ENCODE peak calls at places on chromosomes 16 and 17, in ten cellular contexts. U is mesendoderm; T is CD8-positive, alpha-beta memory T cell; Q is AG04450; I is psoas muscle; S is IMR-90; N is HCT116; K is small intestine; E is esophagus squamous epithelium; V is PC-3. D is an unnamed sample. For H3K27me3, the result is how much of the 10 kb centered on the place peaks cover.

GRCh38 chr17:3723556-3724372 is at the start of gene HASPIN:
- DNase-seq in U (peak), N (peak), Q (peak), T (peak), E (no peak), S (peak), I (peak), K (peak), V (peak), D (peak)

GRCh38 chr16:57289391-57290257 is 5.2 kb upstream of the PLLP start:
- DNase-seq in U (no peak), V (no peak), E (no peak), Q (no peak), T (no peak), I (no peak), S (no peak), N (no peak), K (no peak), D (no peak)

GRCh38 chr17:65121368-65121767 is 15.8 kb upstream of the RGS9 start:
- DNase-seq in K (peak), V (no peak), I (no peak), U (no peak), E (no peak), N (no peak), T (no peak), S (no peak), Q (no peak), D (no peak)

GRCh38 chr16:81996664-81997529 is 14.4 kb downstream of the SDR42E1 start:
- DNase-seq in Q (no peak), I (no peak), N (peak), T (no peak), S (peak), U (peak), K (peak), V (peak), E (no peak), D (peak)

GRCh38 chr16:27365142-27366089 is 36.6 kb upstream of the IL21R start:
- DNase-seq in E (no peak), T (no peak), Q (peak), N (peak), U (peak), I (no peak), K (no peak), S (peak), V (peak), D (peak)

GRCh38 chr16:30490210-30490609 is 17.7 kb downstream of the ITGAL start:
- DNase-seq in N (no peak), Q (no peak), E (no peak), I (no peak), S (no peak), V (no peak), T (no peak), K (no peak), U (no peak), D (peak)

GRCh38 chr17:58385359-58385899 is 31.9 kb downstream of the RNF43 start:
- DNase-seq in S (no peak), V (no peak), E (no peak), U (no peak), N (no peak), Q (no peak), K (no peak), I (no peak), T (no peak), D (no peak)

GRCh38 chr16:12089492-12090161 is 113.1 kb downstream of the SNX29 start:
- DNase-seq in V (no peak), N (peak), Q (peak), T (no peak), E (no peak), S (peak), U (peak), K (peak), I (no peak), D (peak)

GRCh38 chr17:10292057-10292931 is 80.5 kb downstream of the MYH13 start:
- DNase-seq in E (no peak), U (peak), K (no peak), V (peak), S (peak), Q (no peak), N (peak), T (no peak), I (peak), D (peak)

DNA sequence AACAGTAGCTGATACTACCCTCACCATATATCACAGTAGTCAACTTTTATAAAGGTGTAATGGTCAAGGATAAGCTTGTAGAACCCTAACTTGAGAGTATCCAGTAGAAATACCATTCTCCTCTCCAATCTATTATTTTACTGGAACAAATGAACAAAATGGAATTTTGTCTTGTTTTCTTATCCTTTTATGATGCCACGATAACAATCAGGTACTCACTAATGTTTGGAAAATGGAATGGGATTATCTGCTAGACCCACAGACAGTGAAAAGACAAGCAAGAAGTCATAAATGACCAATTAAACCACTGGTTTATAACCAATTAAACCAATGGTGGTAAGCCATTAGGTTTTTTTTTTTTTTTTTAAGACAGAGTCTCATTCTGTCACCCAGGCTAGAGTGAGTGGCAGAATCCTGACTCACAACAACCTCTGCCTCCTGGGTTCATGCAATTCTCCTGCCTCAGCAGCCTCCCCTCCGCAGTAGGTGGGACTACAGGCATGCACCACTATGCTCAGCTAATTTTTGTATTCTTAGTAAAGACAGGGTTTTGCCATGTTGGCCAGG is 10.4 kb downstream of the GPATCH8 start:
- DNase-seq in U (no peak), Q (no peak), S (no peak), E (no peak), T (no peak), K (no peak), I (no peak), V (no peak), N (no peak), D (no peak)
- H3K4me3 ChIP-seq in U (no peak), Q (no peak), S (no peak), E (no peak), T (no peak), K (no peak), I (no peak), V (no peak), N (no peak), D (no peak)

GRCh38 chr16:86498155-86498651 is 12.1 kb upstream of the FOXF1 start:
- DNase-seq in S (peak), T (no peak), K (no peak), Q (no peak), I (no peak), N (no peak), E (no peak), V (no peak), U (peak), D (no peak)
- H3K27me3 ChIP-seq in S (under half), T (under half), K (under half), Q (under half), I (half or more), N (under half), E (under half), V (half or more), U (half or more), D (half or more)

GRCh38 chr17:80539022-80539421 is 5.6 kb upstream of the RPTOR start:
- DNase-seq in Q (no peak), E (no peak), I (no peak), S (no peak), K (no peak), U (peak), T (no peak), V (no peak), N (no peak), D (no peak)
- H3K4me3 ChIP-seq in Q (no peak), E (no peak), I (no peak), S (no peak), K (no peak), U (no peak), T (no peak), V (no peak), N (no peak), D (no peak)

GRCh38 chr16:86510465-86511261 is at the start of gene FOXF1:
- DNase-seq in K (no peak), T (no peak), S (peak), I (peak), E (no peak), V (no peak), N (no peak), U (peak), Q (peak), D (no peak)
- H3K27me3 ChIP-seq in K (under half), T (under half), S (under half), I (half or more), E (under half), V (half or more), N (under half), U (half or more), Q (under half), D (half or more)

GRCh38 chr16:193441-193840 is 13.2 kb downstream of the HBQ1 start:
- DNase-seq in K (no peak), V (no peak), I (no peak), T (no peak), E (no peak), N (no peak), U (no peak), S (no peak), Q (no peak), D (no peak)
- H3K4me3 ChIP-seq in K (no peak), V (no peak), I (no peak), T (no peak), E (no peak), N (no peak), U (no peak), S (no peak), Q (no peak), D (no peak)

DNA sequence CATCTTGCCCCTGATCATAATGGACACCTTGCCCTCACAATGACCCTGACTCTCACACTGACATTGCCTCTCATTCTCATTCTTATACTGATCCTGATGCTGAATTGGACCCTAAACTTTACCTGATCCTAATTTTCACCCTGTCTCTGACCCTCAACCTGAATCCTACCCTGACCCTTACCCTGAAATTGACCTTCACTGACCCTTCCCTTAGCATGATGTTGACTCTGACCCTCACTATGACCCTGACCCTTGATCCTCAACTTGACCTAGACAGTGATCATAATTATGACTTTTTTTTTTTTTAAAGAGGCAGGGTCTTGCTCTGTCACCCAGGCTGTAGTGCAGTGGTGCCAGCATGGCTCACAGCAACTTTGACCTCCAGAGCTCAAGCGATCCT is 3.4 kb downstream of the AHSP start:
- DNase-seq in E (no peak), S (no peak), T (no peak), Q (no peak), U (no peak), K (no peak), I (no peak), N (no peak), V (no peak), D (no peak)
- H3K27me3 ChIP-seq in E (under half), S (under half), T (under half), Q (under half), U (under half), K (under half), I (half or more), N (under half), V (under half), D (under half)

DNA sequence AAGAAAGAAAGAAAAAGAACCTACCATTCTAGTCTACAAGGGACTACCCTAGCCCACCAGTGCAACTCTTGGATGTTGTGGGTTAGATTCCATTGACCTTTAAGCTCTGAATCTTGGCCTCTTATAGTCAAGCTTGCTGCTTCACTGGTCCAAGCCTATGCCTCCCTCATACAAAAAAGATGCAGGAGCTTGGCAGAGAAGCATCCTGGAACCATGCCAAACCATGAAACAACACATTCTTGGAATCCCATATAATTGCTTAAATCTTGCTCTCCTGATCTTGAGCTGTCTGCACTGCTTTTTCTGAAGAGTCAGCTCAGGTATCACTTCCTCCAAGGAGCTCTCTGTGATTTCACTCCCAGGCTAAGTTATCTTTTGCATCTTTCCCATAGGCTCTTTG is 117.9 kb upstream of the GPR139 start:
- DNase-seq in S (peak), Q (no peak), V (no peak), U (no peak), I (no peak), K (no peak), T (no peak), E (no peak), N (no peak), D (no peak)
- H3K4me3 ChIP-seq in S (no peak), Q (no peak), V (no peak), U (no peak), I (no peak), K (no peak), T (no peak), E (no peak), N (no peak), D (no peak)

DNA sequence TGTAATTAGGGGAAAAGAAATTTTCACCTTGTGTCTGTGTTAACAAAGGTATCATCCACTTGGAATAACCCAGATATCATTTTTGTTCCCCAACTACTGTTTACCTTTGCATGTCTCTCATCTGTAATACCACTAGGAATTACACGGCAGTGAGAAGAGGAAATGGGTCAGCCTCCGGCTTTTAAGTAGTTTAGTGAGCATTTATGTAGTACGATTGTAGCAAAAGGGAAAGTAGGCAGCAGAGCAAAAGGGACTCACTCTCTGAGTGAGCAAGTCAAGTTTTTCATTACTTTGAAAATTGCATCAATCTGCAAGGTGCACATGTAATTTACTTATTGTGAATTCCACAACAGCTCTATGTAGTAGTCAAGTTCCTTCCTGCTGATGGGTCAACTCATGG is 11.2 kb downstream of the PHF12 start:
- DNase-seq in V (no peak), N (no peak), E (no peak), T (no peak), S (no peak), Q (no peak), U (no peak), I (no peak), K (no peak), D (no peak)
- H3K27me3 ChIP-seq in V (under half), N (under half), E (under half), T (under half), S (under half), Q (under half), U (under half), I (under half), K (under half), D (under half)

GRCh38 chr16:67014641-67015315 is 14.2 kb upstream of the CBFB start:
- DNase-seq in N (no peak), E (no peak), U (no peak), V (no peak), S (no peak), T (no peak), I (no peak), K (no peak), Q (no peak), D (no peak)
- H3K4me3 ChIP-seq in N (peak), E (peak), U (no peak), V (peak), S (no peak), T (peak), I (peak), K (no peak), Q (no peak), D (no peak)